ENCODE peak calls at places on chromosome 14, in four cellular contexts. W is GM12878, T is K562, K is GM12891. B is an unnamed sample.

GRCh38 chr14:99644723-99645544 is at the start of gene HHIPL1:
- DNase-seq in W (no peak), T (no peak), K (no peak), B (no peak)

GRCh38 chr14:95540236-95540635 is 5.4 kb downstream of the GLRX5 start:
- DNase-seq in W (no peak), T (no peak), K (no peak), B (no peak)

GRCh38 chr14:92009604-92010003 is 30.3 kb downstream of the TRIP11 start:
- DNase-seq in W (no peak), T (no peak), K (no peak), B (no peak)

GRCh38 chr14:53533384-53533975 is 380.4 kb upstream of the DDHD1 start:
- DNase-seq in W (no peak), T (no peak), K (no peak), B (no peak)

GRCh38 chr14:86799244-86799647 is 1193.7 kb downstream of the GALC start:
- DNase-seq in W (no peak), T (no peak), K (no peak), B (peak)

GRCh38 chr14:98931911-98932310 is 340.1 kb downstream of the BCL11B start:
- DNase-seq in W (no peak), T (no peak), K (no peak), B (no peak)

GRCh38 chr14:21069388-21070082 is 569 bp upstream of the ARHGEF40 start:
- DNase-seq in W (no peak), T (no peak), K (no peak), B (no peak)

GRCh38 chr14:74620497-74620921 is 8.5 kb upstream of the LTBP2 start:
- DNase-seq in W (no peak), T (peak), K (no peak), B (no peak)

GRCh38 chr14:90045608-90046007 is 16.2 kb upstream of the KCNK13 start:
- DNase-seq in W (no peak), T (no peak), K (no peak), B (no peak)

GRCh38 chr14:61678966-61679365 is 16.3 kb upstream of the HIF1A start:
- DNase-seq in W (no peak), T (no peak), K (no peak), B (no peak)

GRCh38 chr14:46820291-46820690 is 168.7 kb upstream of the RPL10L start:
- DNase-seq in W (no peak), T (no peak), K (no peak), B (no peak)

GRCh38 chr14:90617942-90618341 is 198.3 kb downstream of the TTC7B start:
- DNase-seq in W (no peak), T (no peak), K (no peak), B (no peak)

DNA sequence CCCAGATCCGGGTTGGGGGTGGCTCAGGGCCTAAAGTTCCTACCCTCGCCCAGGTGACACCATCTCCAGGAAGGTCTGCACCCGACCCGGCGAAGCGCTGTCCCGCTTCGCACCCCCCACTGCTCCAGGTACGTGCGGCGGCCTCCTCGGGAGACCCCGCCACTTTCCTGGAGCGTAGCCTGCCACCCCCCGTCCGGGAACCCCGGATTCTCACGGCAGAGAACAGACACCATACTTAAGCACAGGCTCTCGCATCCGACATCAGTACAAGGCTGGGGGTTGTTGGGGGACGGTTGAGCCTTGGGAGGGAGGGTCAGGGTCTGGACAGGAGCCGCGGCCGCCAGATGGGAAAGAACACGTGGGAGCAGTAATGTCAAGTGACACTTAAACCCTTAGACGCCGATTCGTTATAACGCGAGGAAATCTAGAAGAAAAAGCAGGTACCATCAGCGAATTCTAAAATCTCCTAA is 477 bp downstream of the TIMM9 start:
- DNase-seq in W (no peak), T (peak), K (no peak), B (peak)
- TF ChIP-seq POLR2AphosphoS5 in W (no peak), T (no peak), K (peak), B (peak)

GRCh38 chr14:101557811-101558738 is 3.2 kb upstream of the DIO3 start:
- DNase-seq in W (no peak), T (no peak), K (no peak), B (no peak)
- TF ChIP-seq SPI1 in W (no peak), T (no peak), K (no peak), B (no peak)

GRCh38 chr14:104393898-104394605 is 185.5 kb upstream of the C14orf180 start:
- DNase-seq in W (no peak), T (no peak), K (no peak), B (no peak)
- TF ChIP-seq POLR2AphosphoS5 in W (no peak), T (no peak), K (no peak), B (no peak)

GRCh38 chr14:101593411-101594181 is 32.3 kb downstream of the DIO3 start:
- DNase-seq in W (no peak), T (no peak), K (no peak), B (no peak)
- TF ChIP-seq SPI1 in W (no peak), T (no peak), K (no peak), B (no peak)

GRCh38 chr14:65279510-65279909 is 133.0 kb upstream of the FUT8 start:
- DNase-seq in W (no peak), T (no peak), K (no peak), B (no peak)

GRCh38 chr14:65282909-65283253 is 129.6 kb upstream of the FUT8 start:
- DNase-seq in W (no peak), T (no peak), K (no peak), B (no peak)

GRCh38 chr14:65279958-65280357 is 132.6 kb upstream of the FUT8 start:
- DNase-seq in W (no peak), T (no peak), K (no peak), B (no peak)

GRCh38 chr14:65280653-65281052 is 131.9 kb upstream of the FUT8 start:
- DNase-seq in W (no peak), T (no peak), K (no peak), B (no peak)

DNA sequence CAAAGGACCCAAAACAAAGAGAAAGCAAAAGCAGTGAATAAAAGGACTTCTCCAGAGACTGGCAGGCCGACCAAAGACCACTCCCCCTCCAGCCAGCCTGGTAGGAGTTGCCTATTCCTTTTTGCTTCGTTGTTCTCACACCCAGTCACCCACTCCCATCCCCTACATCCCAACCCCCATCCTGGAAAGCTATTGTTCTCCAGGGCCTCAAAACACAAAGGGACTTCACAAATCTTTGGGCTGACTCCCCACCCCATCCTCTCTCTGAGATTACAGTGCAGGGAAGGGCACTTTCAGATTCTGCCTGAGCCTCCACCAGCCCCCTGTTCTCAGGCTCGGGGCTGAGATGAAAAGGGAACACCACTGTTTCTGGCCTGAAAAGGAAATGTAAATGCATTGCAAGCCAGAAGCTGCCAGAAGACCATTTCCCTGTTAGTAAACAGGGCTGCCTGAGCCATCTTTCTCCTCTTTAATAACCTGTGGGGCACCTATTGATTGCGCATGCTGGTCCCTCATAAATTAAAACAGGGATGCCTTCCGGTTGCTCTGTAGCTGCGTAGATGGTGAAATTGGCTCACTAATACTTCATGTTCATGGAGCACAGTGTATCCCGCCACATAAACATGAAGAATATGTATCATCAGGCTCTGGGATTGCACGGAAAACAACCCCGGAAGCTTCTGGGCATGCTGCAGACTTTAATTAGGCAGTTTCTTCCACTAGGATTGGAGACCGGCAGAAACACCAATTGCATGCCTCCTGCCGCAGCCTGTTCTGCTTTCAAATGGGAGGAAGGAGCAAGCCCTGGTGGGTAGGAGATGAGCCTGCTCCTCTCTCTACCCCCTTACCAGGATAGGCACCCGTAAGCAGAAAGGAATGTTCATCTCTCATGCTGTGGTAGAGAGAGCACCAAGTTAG is 130.3 kb upstream of the FUT8 start:
- DNase-seq in W (no peak), T (no peak), K (peak), B (no peak)
- TF ChIP-seq POLR2AphosphoS5 in W (no peak), T (no peak), K (no peak), B (no peak)

DNA sequence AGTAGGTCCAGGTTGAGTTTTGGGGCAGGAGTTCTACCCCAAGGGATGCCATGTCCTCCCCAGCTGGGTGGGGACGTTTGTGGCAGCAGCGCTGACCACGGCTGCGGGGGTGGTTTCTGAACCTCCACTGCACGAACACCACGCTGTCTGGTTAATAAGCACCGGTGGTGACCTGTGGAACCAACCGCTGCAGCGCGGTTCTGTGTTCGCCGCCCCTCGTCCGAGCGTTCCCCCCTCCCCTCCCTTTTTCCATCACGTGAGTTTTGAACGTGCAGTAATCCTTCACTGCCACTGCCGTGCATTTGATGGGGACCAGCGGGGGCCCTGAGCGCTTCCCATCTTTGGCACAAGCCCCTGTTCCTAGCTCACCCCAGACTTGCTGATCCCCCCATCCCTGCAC is 6.4 kb upstream of the ADSS1 start:
- DNase-seq in W (no peak), T (no peak), K (no peak), B (no peak)
- TF ChIP-seq SPI1 in W (no peak), T (no peak), K (no peak), B (no peak)

GRCh38 chr14:68475802-68476201 is 317.1 kb downstream of the ZFP36L1 start:
- DNase-seq in W (no peak), T (no peak), K (no peak), B (no peak)

GRCh38 chr14:68476965-68477455 is 315.9 kb downstream of the ZFP36L1 start:
- DNase-seq in W (no peak), T (no peak), K (no peak), B (no peak)

GRCh38 chr14:68474741-68475140 is 318.1 kb downstream of the ZFP36L1 start:
- DNase-seq in W (no peak), T (no peak), K (no peak), B (no peak)

GRCh38 chr14:68473794-68474193 is 319.1 kb downstream of the ZFP36L1 start:
- DNase-seq in W (no peak), T (no peak), K (no peak), B (no peak)

DNA sequence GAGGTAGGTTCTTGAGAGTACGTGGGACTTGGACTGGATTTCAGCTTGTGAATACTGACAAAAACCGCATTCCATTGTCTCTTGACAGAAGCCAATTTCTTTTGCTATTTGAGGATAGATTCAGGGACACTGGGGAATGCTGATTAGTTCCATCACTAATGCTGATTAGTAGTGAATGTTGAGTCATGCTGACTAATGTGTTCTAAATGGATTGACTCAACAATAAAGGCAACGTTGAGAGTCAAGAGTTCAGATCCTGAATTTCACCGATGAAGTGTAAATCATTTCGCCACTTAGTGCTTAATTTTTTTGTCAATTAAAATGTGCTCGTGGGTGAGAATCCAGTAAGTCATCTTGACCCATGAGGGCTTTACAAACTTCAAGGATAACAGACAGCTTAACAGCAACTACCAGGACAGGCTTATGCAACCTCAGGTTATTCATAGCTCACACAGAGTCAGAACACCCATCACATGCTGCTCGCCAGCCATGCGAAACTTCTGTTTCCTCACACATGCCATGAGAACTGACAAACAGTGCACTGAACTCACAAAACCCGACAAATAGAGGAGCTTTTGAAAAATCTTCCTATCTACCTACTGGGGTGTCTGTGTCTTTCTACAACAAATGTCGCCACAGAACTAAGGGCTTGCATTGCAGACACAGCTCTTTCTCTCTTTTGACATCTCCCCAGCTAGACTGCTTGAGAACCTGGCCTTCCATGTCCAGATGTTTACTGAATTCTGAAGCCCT is 316.5 kb downstream of the ZFP36L1 start:
- DNase-seq in W (peak), T (no peak), K (no peak), B (no peak)
- TF ChIP-seq POLR2AphosphoS5 in W (peak), T (no peak), K (no peak), B (no peak)

DNA sequence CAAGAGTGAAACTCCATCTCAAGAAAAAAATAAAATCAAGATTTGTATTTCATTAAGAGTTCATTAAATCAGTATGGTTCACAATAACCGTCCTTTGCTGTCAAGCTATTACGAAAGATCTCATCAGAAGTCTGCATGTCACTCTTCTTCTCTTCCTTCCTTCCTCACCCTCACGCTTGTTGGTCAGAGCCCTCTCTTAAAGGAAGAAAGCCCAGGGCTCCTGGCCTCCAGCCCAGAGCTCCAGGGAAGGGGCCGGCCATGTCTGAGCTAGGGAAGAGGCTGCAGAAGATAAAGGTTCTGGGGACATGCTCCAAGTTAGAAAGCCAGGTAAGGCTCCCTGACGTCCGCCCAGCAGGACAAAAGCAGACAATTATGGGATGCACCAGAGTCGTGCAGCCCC is 43.1 kb upstream of the DLK1 start:
- DNase-seq in W (no peak), T (no peak), K (no peak), B (no peak)
- TF ChIP-seq SPI1 in W (no peak), T (no peak), K (no peak), B (no peak)

DNA sequence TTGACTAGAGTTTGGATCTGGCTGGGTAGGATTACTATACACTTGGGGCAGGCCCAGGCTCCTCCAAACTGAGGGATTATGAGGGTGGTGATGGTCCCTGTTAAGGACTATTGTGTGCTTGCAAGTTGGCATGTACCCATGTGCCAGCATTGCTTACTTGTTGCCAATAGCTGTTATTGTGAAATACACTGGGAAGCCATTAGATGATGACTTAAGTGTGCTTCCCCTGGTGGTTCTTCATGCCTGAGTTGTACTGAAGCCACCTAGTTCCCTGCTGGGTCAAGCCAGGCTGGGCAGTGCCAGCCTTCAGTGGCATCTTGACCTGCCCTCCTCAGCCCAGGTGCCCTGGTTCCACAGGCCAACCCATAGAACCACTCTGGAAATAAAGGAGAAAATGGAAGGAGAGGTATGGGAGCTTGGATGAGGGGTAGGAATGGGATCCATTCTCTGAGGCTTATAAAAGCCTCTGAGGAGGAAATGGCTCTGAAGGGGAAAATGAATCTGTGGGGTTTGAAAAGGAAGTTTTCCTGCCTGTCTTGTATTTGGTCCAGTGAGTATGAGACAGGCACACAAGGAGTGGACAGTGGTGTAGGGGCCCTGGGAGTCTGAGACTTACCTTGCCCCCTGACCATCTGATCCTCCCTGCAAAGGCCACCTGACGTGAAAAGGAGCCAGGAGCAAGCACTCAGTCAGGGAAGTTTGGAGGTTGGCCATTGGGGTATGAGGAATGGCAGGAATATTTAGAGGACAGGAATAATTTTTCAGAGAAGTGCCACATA is 724 bp downstream of the LTB4R start:
- DNase-seq in W (no peak), T (no peak), K (no peak), B (peak)
- TF ChIP-seq POLR2AphosphoS5 in W (no peak), T (no peak), K (no peak), B (no peak)

B was measured in HL-60.